ENCODE peak calls at places on chromosomes 16 and 17, in six cellular contexts. One of them, this sample, is unnamed.

GRCh38 chr17:79249945-79250521 is 175.4 kb downstream of the ENGASE start:
- DNase-seq in HS-5: no peak
- DNase-seq in adipocyte: no peak
- DNase-seq in naive thymus-derived CD4-positive, alpha-beta T cell: no peak
- DNase-seq in H54: no peak
- DNase-seq in activated CD4-positive, alpha-beta T cell treated with anti-CD3 and anti-CD28 coated beads, Interleukin-2, amount 10 ng/mL, durations not matched to agents 7 days and 5 days: no peak
- DNase-seq in this sample: no peak

GRCh38 chr17:57739402-57740224 is 5.5 kb downstream of the CCDC182 start:
- DNase-seq in HS-5: no peak
- DNase-seq in adipocyte: peak; percentile 52
- DNase-seq in naive thymus-derived CD4-positive, alpha-beta T cell: no peak
- DNase-seq in H54: peak; percentile 26
- DNase-seq in activated CD4-positive, alpha-beta T cell treated with anti-CD3 and anti-CD28 coated beads, Interleukin-2, amount 10 ng/mL, durations not matched to agents 7 days and 5 days: peak; percentile 11
- DNase-seq in this sample: no peak

GRCh38 chr17:82020874-82021727 is 1.6 kb downstream of the CENPX start:
- DNase-seq in HS-5: no peak
- DNase-seq in adipocyte: peak; percentile 80
- DNase-seq in naive thymus-derived CD4-positive, alpha-beta T cell: peak; percentile 57
- DNase-seq in H54: peak; percentile 79
- DNase-seq in activated CD4-positive, alpha-beta T cell treated with anti-CD3 and anti-CD28 coated beads, Interleukin-2, amount 10 ng/mL, durations not matched to agents 7 days and 5 days: peak; percentile 74
- DNase-seq in this sample: no peak

GRCh38 chr17:73492802-73493139 is 151.5 kb downstream of the SDK2 start:
- DNase-seq in HS-5: no peak
- DNase-seq in adipocyte: no peak
- DNase-seq in naive thymus-derived CD4-positive, alpha-beta T cell: no peak
- DNase-seq in H54: no peak
- DNase-seq in activated CD4-positive, alpha-beta T cell treated with anti-CD3 and anti-CD28 coated beads, Interleukin-2, amount 10 ng/mL, durations not matched to agents 7 days and 5 days: no peak
- DNase-seq in this sample: no peak

GRCh38 chr16:995783-996182 is 14.2 kb downstream of the SOX8 start:
- DNase-seq in HS-5: no peak
- DNase-seq in adipocyte: no peak
- DNase-seq in naive thymus-derived CD4-positive, alpha-beta T cell: no peak
- DNase-seq in H54: no peak
- DNase-seq in activated CD4-positive, alpha-beta T cell treated with anti-CD3 and anti-CD28 coated beads, Interleukin-2, amount 10 ng/mL, durations not matched to agents 7 days and 5 days: no peak
- DNase-seq in this sample: no peak

GRCh38 chr16:28309811-28310311 is 17.5 kb downstream of the SBK1 start:
- DNase-seq in HS-5: no peak
- DNase-seq in adipocyte: no peak
- DNase-seq in naive thymus-derived CD4-positive, alpha-beta T cell: peak; percentile 91
- DNase-seq in H54: no peak
- DNase-seq in activated CD4-positive, alpha-beta T cell treated with anti-CD3 and anti-CD28 coated beads, Interleukin-2, amount 10 ng/mL, durations not matched to agents 7 days and 5 days: peak; percentile 90
- DNase-seq in this sample: no peak

GRCh38 chr17:57255776-57256681 is at the start of gene MSI2:
- DNase-seq in HS-5: peak; percentile 28
- DNase-seq in adipocyte: peak; percentile 94
- DNase-seq in naive thymus-derived CD4-positive, alpha-beta T cell: peak; percentile 82
- DNase-seq in H54: peak; percentile 89
- DNase-seq in activated CD4-positive, alpha-beta T cell treated with anti-CD3 and anti-CD28 coated beads, Interleukin-2, amount 10 ng/mL, durations not matched to agents 7 days and 5 days: peak; percentile 91
- DNase-seq in this sample: peak; percentile 91

GRCh38 chr17:66275651-66276050 is 26.8 kb upstream of the PRKCA start:
- DNase-seq in HS-5: peak; percentile 93
- DNase-seq in adipocyte: peak; percentile 84
- DNase-seq in naive thymus-derived CD4-positive, alpha-beta T cell: no peak
- DNase-seq in H54: peak; percentile 84
- DNase-seq in activated CD4-positive, alpha-beta T cell treated with anti-CD3 and anti-CD28 coated beads, Interleukin-2, amount 10 ng/mL, durations not matched to agents 7 days and 5 days: no peak
- DNase-seq in this sample: no peak

GRCh38 chr17:43880420-43880991 is 26.8 kb downstream of the MPP2 start:
- DNase-seq in HS-5: no peak
- DNase-seq in adipocyte: peak; percentile 34
- DNase-seq in naive thymus-derived CD4-positive, alpha-beta T cell: peak; percentile 37
- DNase-seq in H54: peak; percentile 69
- DNase-seq in activated CD4-positive, alpha-beta T cell treated with anti-CD3 and anti-CD28 coated beads, Interleukin-2, amount 10 ng/mL, durations not matched to agents 7 days and 5 days: peak; percentile 50
- DNase-seq in this sample: no peak

GRCh38 chr17:57988301-57989010 is 402 bp upstream of the VEZF1 start:
- DNase-seq in HS-5: no peak
- DNase-seq in adipocyte: peak; percentile 84
- DNase-seq in naive thymus-derived CD4-positive, alpha-beta T cell: peak; percentile 70
- DNase-seq in H54: peak; percentile 90
- DNase-seq in activated CD4-positive, alpha-beta T cell treated with anti-CD3 and anti-CD28 coated beads, Interleukin-2, amount 10 ng/mL, durations not matched to agents 7 days and 5 days: peak; percentile 70
- DNase-seq in this sample: peak; percentile 69

GRCh38 chr17:43070872-43071271 is 45.8 kb downstream of the RND2 start:
- DNase-seq in HS-5: no peak
- DNase-seq in adipocyte: no peak
- DNase-seq in naive thymus-derived CD4-positive, alpha-beta T cell: no peak
- DNase-seq in H54: no peak
- DNase-seq in activated CD4-positive, alpha-beta T cell treated with anti-CD3 and anti-CD28 coated beads, Interleukin-2, amount 10 ng/mL, durations not matched to agents 7 days and 5 days: no peak
- DNase-seq in this sample: no peak

GRCh38 chr17:42340691-42341127 is 47.5 kb downstream of the STAT3 start:
- DNase-seq in HS-5: no peak
- DNase-seq in adipocyte: no peak
- DNase-seq in naive thymus-derived CD4-positive, alpha-beta T cell: no peak
- DNase-seq in H54: no peak
- DNase-seq in activated CD4-positive, alpha-beta T cell treated with anti-CD3 and anti-CD28 coated beads, Interleukin-2, amount 10 ng/mL, durations not matched to agents 7 days and 5 days: peak; percentile 35
- DNase-seq in this sample: no peak

GRCh38 chr17:42221886-42222745 is 27.8 kb upstream of the GHDC start:
- DNase-seq in HS-5: no peak
- DNase-seq in adipocyte: peak; percentile 62
- DNase-seq in naive thymus-derived CD4-positive, alpha-beta T cell: peak; percentile 72
- DNase-seq in H54: peak; percentile 61
- DNase-seq in activated CD4-positive, alpha-beta T cell treated with anti-CD3 and anti-CD28 coated beads, Interleukin-2, amount 10 ng/mL, durations not matched to agents 7 days and 5 days: peak; percentile 66
- DNase-seq in this sample: peak; percentile 8

GRCh38 chr16:2913603-2914002 is 1.9 kb downstream of the FLYWCH1 start:
- DNase-seq in HS-5: no peak
- DNase-seq in adipocyte: no peak
- DNase-seq in naive thymus-derived CD4-positive, alpha-beta T cell: no peak
- DNase-seq in H54: no peak
- DNase-seq in activated CD4-positive, alpha-beta T cell treated with anti-CD3 and anti-CD28 coated beads, Interleukin-2, amount 10 ng/mL, durations not matched to agents 7 days and 5 days: no peak
- DNase-seq in this sample: no peak

GRCh38 chr17:68450391-68450790 is 6.9 kb downstream of the WIPI1 start:
- DNase-seq in HS-5: no peak
- DNase-seq in adipocyte: no peak
- DNase-seq in naive thymus-derived CD4-positive, alpha-beta T cell: no peak
- DNase-seq in H54: no peak
- DNase-seq in activated CD4-positive, alpha-beta T cell treated with anti-CD3 and anti-CD28 coated beads, Interleukin-2, amount 10 ng/mL, durations not matched to agents 7 days and 5 days: no peak
- DNase-seq in this sample: no peak

GRCh38 chr17:35117984-35118383 is 1.7 kb downstream of the RAD51D start:
- DNase-seq in HS-5: no peak
- DNase-seq in adipocyte: no peak
- DNase-seq in naive thymus-derived CD4-positive, alpha-beta T cell: peak; percentile 11
- DNase-seq in H54: no peak
- DNase-seq in activated CD4-positive, alpha-beta T cell treated with anti-CD3 and anti-CD28 coated beads, Interleukin-2, amount 10 ng/mL, durations not matched to agents 7 days and 5 days: peak; percentile 53
- DNase-seq in this sample: no peak

GRCh38 chr16:82824408-82824807 is 197.6 kb downstream of the CDH13 start:
- DNase-seq in HS-5: no peak
- DNase-seq in adipocyte: no peak
- DNase-seq in naive thymus-derived CD4-positive, alpha-beta T cell: no peak
- DNase-seq in H54: no peak
- DNase-seq in activated CD4-positive, alpha-beta T cell treated with anti-CD3 and anti-CD28 coated beads, Interleukin-2, amount 10 ng/mL, durations not matched to agents 7 days and 5 days: no peak
- DNase-seq in this sample: no peak

GRCh38 chr16:83891742-83892141 is 7.2 kb upstream of the MLYCD start:
- DNase-seq in HS-5: no peak
- DNase-seq in adipocyte: no peak
- DNase-seq in naive thymus-derived CD4-positive, alpha-beta T cell: no peak
- DNase-seq in H54: no peak
- DNase-seq in activated CD4-positive, alpha-beta T cell treated with anti-CD3 and anti-CD28 coated beads, Interleukin-2, amount 10 ng/mL, durations not matched to agents 7 days and 5 days: no peak
- DNase-seq in this sample: no peak

GRCh38 chr16:84349852-84350565 is 18.3 kb upstream of the ATP2C2 start:
- DNase-seq in HS-5: no peak
- DNase-seq in adipocyte: no peak
- DNase-seq in naive thymus-derived CD4-positive, alpha-beta T cell: no peak
- DNase-seq in H54: no peak
- DNase-seq in activated CD4-positive, alpha-beta T cell treated with anti-CD3 and anti-CD28 coated beads, Interleukin-2, amount 10 ng/mL, durations not matched to agents 7 days and 5 days: no peak
- DNase-seq in this sample: no peak

GRCh38 chr16:24986512-24987303 is 28.5 kb downstream of the ARHGAP17 start:
- DNase-seq in HS-5: peak; percentile 43
- DNase-seq in adipocyte: peak; percentile 89
- DNase-seq in naive thymus-derived CD4-positive, alpha-beta T cell: no peak
- DNase-seq in H54: no peak
- DNase-seq in activated CD4-positive, alpha-beta T cell treated with anti-CD3 and anti-CD28 coated beads, Interleukin-2, amount 10 ng/mL, durations not matched to agents 7 days and 5 days: no peak
- DNase-seq in this sample: no peak

GRCh38 chr16:57689772-57690558 is 4.6 kb upstream of the DRC7 start:
- DNase-seq in HS-5: no peak
- DNase-seq in adipocyte: no peak
- DNase-seq in naive thymus-derived CD4-positive, alpha-beta T cell: peak; percentile 61
- DNase-seq in H54: no peak
- DNase-seq in activated CD4-positive, alpha-beta T cell treated with anti-CD3 and anti-CD28 coated beads, Interleukin-2, amount 10 ng/mL, durations not matched to agents 7 days and 5 days: peak; percentile 60
- DNase-seq in this sample: no peak

GRCh38 chr17:61755668-61756067 is 107.7 kb downstream of the BRIP1 start:
- DNase-seq in HS-5: no peak
- DNase-seq in adipocyte: no peak
- DNase-seq in naive thymus-derived CD4-positive, alpha-beta T cell: no peak
- DNase-seq in H54: no peak
- DNase-seq in activated CD4-positive, alpha-beta T cell treated with anti-CD3 and anti-CD28 coated beads, Interleukin-2, amount 10 ng/mL, durations not matched to agents 7 days and 5 days: no peak
- DNase-seq in this sample: no peak

GRCh38 chr17:35189291-35189690 is 4.9 kb downstream of the SLC35G3 start:
- DNase-seq in HS-5: no peak
- DNase-seq in adipocyte: no peak
- DNase-seq in naive thymus-derived CD4-positive, alpha-beta T cell: no peak
- DNase-seq in H54: no peak
- DNase-seq in activated CD4-positive, alpha-beta T cell treated with anti-CD3 and anti-CD28 coated beads, Interleukin-2, amount 10 ng/mL, durations not matched to agents 7 days and 5 days: no peak
- DNase-seq in this sample: no peak

GRCh38 chr16:67284699-67285646 is 5.6 kb downstream of the PLEKHG4 start:
- DNase-seq in HS-5: no peak
- DNase-seq in adipocyte: peak; percentile 48
- DNase-seq in naive thymus-derived CD4-positive, alpha-beta T cell: no peak
- DNase-seq in H54: peak; percentile 66
- DNase-seq in activated CD4-positive, alpha-beta T cell treated with anti-CD3 and anti-CD28 coated beads, Interleukin-2, amount 10 ng/mL, durations not matched to agents 7 days and 5 days: no peak
- DNase-seq in this sample: no peak

GRCh38 chr17:37844158-37844976 is 79.8 kb upstream of the TBC1D3K start:
- DNase-seq in HS-5: no peak
- DNase-seq in adipocyte: peak; percentile 42
- DNase-seq in naive thymus-derived CD4-positive, alpha-beta T cell: peak; percentile 24
- DNase-seq in H54: peak; percentile 59
- DNase-seq in activated CD4-positive, alpha-beta T cell treated with anti-CD3 and anti-CD28 coated beads, Interleukin-2, amount 10 ng/mL, durations not matched to agents 7 days and 5 days: peak; percentile 55
- DNase-seq in this sample: no peak

This sample was measured in anterior cingulate cortex.